ENCODE peak calls at places on chromosomes 7 and 10, in five cellular contexts. W is GM03348, K is T-helper 2 cell, X is cardiac muscle cell, Z is ovary. R is an unnamed sample.

GRCh38 chr10:43393606-43394360 is 15.2 kb downstream of the HNRNPF start:
- DNase-seq in W (no peak), K (no peak), X (no peak), Z (no peak), R (no peak)

GRCh38 chr7:140225562-140226249 is 48.9 kb upstream of the KDM7A start:
- DNase-seq in W (no peak), K (no peak), X (peak), Z (no peak), R (no peak)

GRCh38 chr7:128206747-128207500 is 34.2 kb upstream of the LEP start:
- DNase-seq in W (no peak), K (no peak), X (no peak), Z (no peak), R (no peak)

GRCh38 chr10:78470267-78471103 is 436.8 kb downstream of the RPS24 start:
- DNase-seq in W (no peak), K (no peak), X (no peak), Z (no peak), R (no peak)

GRCh38 chr7:102040569-102040968 is 223.1 kb downstream of the CUX1 start:
- DNase-seq in W (no peak), K (no peak), X (no peak), Z (no peak), R (no peak)

GRCh38 chr7:131111081-131111576 is 216.5 kb upstream of the MKLN1 start:
- DNase-seq in W (peak), K (peak), X (peak), Z (no peak), R (peak)

GRCh38 chr10:128026620-128027281 is 99.5 kb downstream of the MKI67 start:
- DNase-seq in W (no peak), K (no peak), X (no peak), Z (no peak), R (no peak)

GRCh38 chr7:50608196-50608906 is 43.1 kb upstream of the DDC start:
- DNase-seq in W (no peak), K (peak), X (no peak), Z (no peak), R (no peak)

GRCh38 chr10:75555323-75555722 is 123.9 kb downstream of the LRMDA start:
- DNase-seq in W (no peak), K (no peak), X (no peak), Z (no peak), R (no peak)

GRCh38 chr7:1819258-1819841 is 149.3 kb downstream of the ELFN1 start:
- DNase-seq in W (no peak), K (no peak), X (no peak), Z (no peak), R (no peak)

GRCh38 chr10:132209130-132209529 is 22.4 kb downstream of the DPYSL4 start:
- DNase-seq in W (peak), K (no peak), X (no peak), Z (no peak), R (no peak)

GRCh38 chr7:30971840-30972563 is 8.2 kb downstream of the GHRHR start:
- DNase-seq in W (peak), K (no peak), X (no peak), Z (no peak), R (no peak)

GRCh38 chr10:2985729-2986232 is 81.6 kb upstream of the PFKP start:
- DNase-seq in W (peak), K (no peak), X (no peak), Z (no peak), R (no peak)

GRCh38 chr7:139735466-139735865 is 42.3 kb downstream of the HIPK2 start:
- DNase-seq in W (no peak), K (no peak), X (no peak), Z (no peak), R (no peak)

GRCh38 chr7:13829914-13830603 is 159.4 kb downstream of the ETV1 start:
- DNase-seq in W (no peak), K (no peak), X (peak), Z (no peak), R (peak)

GRCh38 chr10:103493362-103493871 is at the start of gene NEURL1:
- DNase-seq in W (peak), K (no peak), X (no peak), Z (peak), R (peak)

GRCh38 chr7:34312624-34313023 is 345.4 kb upstream of the NPSR1 start:
- DNase-seq in W (no peak), K (no peak), X (no peak), Z (no peak), R (no peak)

GRCh38 chr7:99171731-99172130 is 27.8 kb upstream of the SMURF1 start:
- DNase-seq in W (no peak), K (no peak), X (no peak), Z (no peak), R (no peak)

GRCh38 chr7:38321515-38321944 is 48.1 kb upstream of the TARP start:
- DNase-seq in W (peak), K (no peak), X (peak), Z (no peak), R (peak)

GRCh38 chr7:150790416-150791075 is 9.6 kb downstream of the TMEM176B start:
- DNase-seq in W (no peak), K (no peak), X (no peak), Z (no peak), R (no peak)

GRCh38 chr7:117863618-117864017 is 9.6 kb downstream of the CTTNBP2 start:
- DNase-seq in W (no peak), K (no peak), X (no peak), Z (no peak), R (peak)

GRCh38 chr7:91973632-91974031 is 33.0 kb downstream of the AKAP9 start:
- DNase-seq in W (no peak), K (no peak), X (no peak), Z (no peak), R (no peak)